ENCODE peak calls at places on chromosomes 5 and 9, in four cellular contexts. One of them, this sample, is unnamed.

GRCh38 chr9:110650261-110650660 is 18.3 kb upstream of the MUSK start:
- DNase-seq in neural crest cell: no peak
- DNase-seq in stimulated activated CD4-positive, alpha-beta T cell treated with anti-CD3 and anti-CD28 coated beads, Interleukin-4, amount 100 ng/mL, for 4 hours: no peak
- DNase-seq in NCI-H2081: no peak
- DNase-seq in this sample: no peak

GRCh38 chr9:134623408-134624066 is 18.1 kb upstream of the COL5A1 start:
- DNase-seq in neural crest cell: no peak
- DNase-seq in stimulated activated CD4-positive, alpha-beta T cell treated with anti-CD3 and anti-CD28 coated beads, Interleukin-4, amount 100 ng/mL, for 4 hours: no peak
- DNase-seq in NCI-H2081: no peak
- DNase-seq in this sample: no peak

GRCh38 chr9:123364241-123364824 is 8.3 kb downstream of the CRB2 start:
- DNase-seq in neural crest cell: no peak
- DNase-seq in stimulated activated CD4-positive, alpha-beta T cell treated with anti-CD3 and anti-CD28 coated beads, Interleukin-4, amount 100 ng/mL, for 4 hours: no peak
- DNase-seq in NCI-H2081: no peak
- DNase-seq in this sample: no peak

GRCh38 chr5:37668524-37669047 is 171.3 kb downstream of the GDNF start:
- DNase-seq in neural crest cell: no peak
- DNase-seq in stimulated activated CD4-positive, alpha-beta T cell treated with anti-CD3 and anti-CD28 coated beads, Interleukin-4, amount 100 ng/mL, for 4 hours: no peak
- DNase-seq in NCI-H2081: no peak
- DNase-seq in this sample: peak

GRCh38 chr9:89549031-89549644 is 51.2 kb upstream of the SEMA4D start:
- DNase-seq in neural crest cell: peak
- DNase-seq in stimulated activated CD4-positive, alpha-beta T cell treated with anti-CD3 and anti-CD28 coated beads, Interleukin-4, amount 100 ng/mL, for 4 hours: peak
- DNase-seq in NCI-H2081: peak
- DNase-seq in this sample: peak

GRCh38 chr9:98808411-98808815 is 943 bp downstream of the GALNT12 start:
- DNase-seq in neural crest cell: no peak
- DNase-seq in stimulated activated CD4-positive, alpha-beta T cell treated with anti-CD3 and anti-CD28 coated beads, Interleukin-4, amount 100 ng/mL, for 4 hours: no peak
- DNase-seq in NCI-H2081: no peak
- DNase-seq in this sample: peak

GRCh38 chr5:65247594-65247993 is 234.1 kb downstream of the ADAMTS6 start:
- DNase-seq in neural crest cell: no peak
- DNase-seq in stimulated activated CD4-positive, alpha-beta T cell treated with anti-CD3 and anti-CD28 coated beads, Interleukin-4, amount 100 ng/mL, for 4 hours: no peak
- DNase-seq in NCI-H2081: no peak
- DNase-seq in this sample: no peak

GRCh38 chr9:78898239-78898638 is 601.3 kb downstream of the PSAT1 start:
- DNase-seq in neural crest cell: no peak
- DNase-seq in stimulated activated CD4-positive, alpha-beta T cell treated with anti-CD3 and anti-CD28 coated beads, Interleukin-4, amount 100 ng/mL, for 4 hours: no peak
- DNase-seq in NCI-H2081: no peak
- DNase-seq in this sample: no peak

GRCh38 chr5:998276-998974 is 10.2 kb upstream of the NKD2 start:
- DNase-seq in neural crest cell: no peak
- DNase-seq in stimulated activated CD4-positive, alpha-beta T cell treated with anti-CD3 and anti-CD28 coated beads, Interleukin-4, amount 100 ng/mL, for 4 hours: no peak
- DNase-seq in NCI-H2081: no peak
- DNase-seq in this sample: no peak

GRCh38 chr9:129221979-129222635 is 44.0 kb upstream of the IER5L start:
- DNase-seq in neural crest cell: no peak
- DNase-seq in stimulated activated CD4-positive, alpha-beta T cell treated with anti-CD3 and anti-CD28 coated beads, Interleukin-4, amount 100 ng/mL, for 4 hours: no peak
- DNase-seq in NCI-H2081: no peak
- DNase-seq in this sample: no peak

GRCh38 chr5:79416499-79416898 is 97.4 kb downstream of the HOMER1 start:
- DNase-seq in neural crest cell: no peak
- DNase-seq in stimulated activated CD4-positive, alpha-beta T cell treated with anti-CD3 and anti-CD28 coated beads, Interleukin-4, amount 100 ng/mL, for 4 hours: no peak
- DNase-seq in NCI-H2081: no peak
- DNase-seq in this sample: no peak

GRCh38 chr9:111298831-111299603 is 31.0 kb downstream of the OR2K2 start:
- DNase-seq in neural crest cell: no peak
- DNase-seq in stimulated activated CD4-positive, alpha-beta T cell treated with anti-CD3 and anti-CD28 coated beads, Interleukin-4, amount 100 ng/mL, for 4 hours: no peak
- DNase-seq in NCI-H2081: peak
- DNase-seq in this sample: no peak

GRCh38 chr9:134050726-134051125 is 17.1 kb downstream of the BRD3 start:
- DNase-seq in neural crest cell: no peak
- DNase-seq in stimulated activated CD4-positive, alpha-beta T cell treated with anti-CD3 and anti-CD28 coated beads, Interleukin-4, amount 100 ng/mL, for 4 hours: no peak
- DNase-seq in NCI-H2081: no peak
- DNase-seq in this sample: no peak

GRCh38 chr5:169636477-169637084 is 494 bp upstream of the DOCK2 start:
- DNase-seq in neural crest cell: no peak
- DNase-seq in stimulated activated CD4-positive, alpha-beta T cell treated with anti-CD3 and anti-CD28 coated beads, Interleukin-4, amount 100 ng/mL, for 4 hours: no peak
- DNase-seq in NCI-H2081: no peak
- DNase-seq in this sample: peak

GRCh38 chr5:61139094-61139873 is 23.0 kb downstream of the SMIM15 start:
- DNase-seq in neural crest cell: no peak
- DNase-seq in stimulated activated CD4-positive, alpha-beta T cell treated with anti-CD3 and anti-CD28 coated beads, Interleukin-4, amount 100 ng/mL, for 4 hours: no peak
- DNase-seq in NCI-H2081: no peak
- DNase-seq in this sample: no peak

GRCh38 chr9:76657265-76657664 is 107.0 kb upstream of the PCA3 start:
- DNase-seq in neural crest cell: no peak
- DNase-seq in stimulated activated CD4-positive, alpha-beta T cell treated with anti-CD3 and anti-CD28 coated beads, Interleukin-4, amount 100 ng/mL, for 4 hours: no peak
- DNase-seq in NCI-H2081: no peak
- DNase-seq in this sample: no peak

GRCh38 chr9:84404095-84404686 is 63.6 kb upstream of the SLC28A3 start:
- DNase-seq in neural crest cell: peak
- DNase-seq in stimulated activated CD4-positive, alpha-beta T cell treated with anti-CD3 and anti-CD28 coated beads, Interleukin-4, amount 100 ng/mL, for 4 hours: no peak
- DNase-seq in NCI-H2081: peak
- DNase-seq in this sample: no peak

This sample was measured in NCI-H146.